ENCODE peak calls at places on chromosome 5, in five cellular contexts. O is HepG2, Z is tibial artery, S is adrenal gland, V is HFFc6. R is an unnamed sample.

GRCh38 chr5:175868996-175869638 is 2.3 kb upstream of the CPLX2 start:
- DNase-seq in V (no peak), Z (no peak), O (no peak), S (no peak), R (no peak)

GRCh38 chr5:83011990-83012389 is 65.2 kb downstream of the TMEM167A start:
- DNase-seq in O (no peak), S (no peak), V (no peak), Z (no peak), R (no peak)

GRCh38 chr5:42514759-42515158 is 91.5 kb downstream of the GHR start:
- DNase-seq in S (no peak), V (no peak), Z (no peak), O (peak; percentile 3), R (peak; percentile 13)

GRCh38 chr5:75156585-75156984 is 80.1 kb downstream of the ANKRD31 start:
- DNase-seq in S (no peak), V (no peak), Z (no peak), O (peak; percentile 15), R (no peak)

GRCh38 chr5:76831108-76831447 is 12.2 kb downstream of the F2RL1 start:
- DNase-seq in S (no peak), O (no peak), V (peak; percentile 72), Z (no peak), R (no peak)

GRCh38 chr5:150511641-150512367 is 3.9 kb downstream of the NDST1 start:
- DNase-seq in S (no peak), V (peak; percentile 48), Z (no peak), O (no peak), R (no peak)

GRCh38 chr5:72503888-72504491 is 3.2 kb downstream of the ZNF366 start:
- DNase-seq in Z (no peak), S (no peak), O (no peak), V (peak; percentile 48), R (peak; percentile 14)

GRCh38 chr5:59296317-59297264 is 596.9 kb downstream of the PDE4D start:
- DNase-seq in S (no peak), O (peak; percentile 43), V (no peak), Z (no peak), R (no peak)

GRCh38 chr5:66742083-66742895 is 146.1 kb downstream of the MAST4 start:
- DNase-seq in Z (no peak), V (no peak), S (no peak), O (peak; percentile 33), R (peak; percentile 31)

GRCh38 chr5:117095803-117096332 is 521.2 kb upstream of the SEMA6A start:
- DNase-seq in Z (no peak), O (no peak), S (no peak), V (no peak), R (no peak)

GRCh38 chr5:170403675-170404074 is 14.5 kb upstream of the KCNMB1 start:
- DNase-seq in O (no peak), S (no peak), Z (no peak), V (no peak), R (peak; percentile 9)

GRCh38 chr5:169273881-169274280 is 27.1 kb downstream of the SLIT3 start:
- DNase-seq in O (no peak), V (no peak), Z (no peak), S (no peak), R (no peak)

GRCh38 chr5:176592573-176592972 is 17.4 kb downstream of the GPRIN1 start:
- DNase-seq in V (no peak), O (no peak), S (no peak), Z (no peak), R (no peak)

R was measured in thyroid gland.